ENCODE peak calls at places on chromosome X, in five cellular contexts. T is NCI-H524, M is H1, Z is non-pigmented ciliary epithelial cell, U is cardiac muscle cell. V is an unnamed sample.

GRCh38 chrX:151081016-151081415 is 95.4 kb upstream of the GPR50 start:
- DNase-seq in U (peak), M (no peak), Z (no peak), T (no peak), V (no peak)

GRCh38 chrX:40470830-40471429 is 109.8 kb upstream of the ATP6AP2 start:
- DNase-seq in T (peak), M (no peak), Z (no peak), U (no peak), V (peak)

GRCh38 chrX:37685452-37686347 is at the start of gene XK:
- DNase-seq in U (peak), M (peak), Z (no peak), T (peak), V (no peak)

GRCh38 chrX:34656842-34657780 is at the start of gene TMEM47:
- DNase-seq in M (peak), T (peak), Z (no peak), U (peak), V (peak)

GRCh38 chrX:125953769-125954168 is 212.3 kb downstream of the DCAF12L2 start:
- DNase-seq in M (no peak), U (no peak), T (no peak), Z (no peak), V (no peak)

GRCh38 chrX:105323951-105324350 is 103.5 kb upstream of the TEX13A start:
- DNase-seq in U (no peak), T (peak), M (no peak), Z (no peak), V (no peak)

GRCh38 chrX:21658746-21659145 is 616 bp upstream of the KLHL34 start:
- DNase-seq in M (no peak), U (no peak), Z (no peak), T (peak), V (no peak)

GRCh38 chrX:20514358-20514757 is 247.6 kb upstream of the RPS6KA3 start:
- DNase-seq in T (no peak), U (no peak), M (no peak), Z (peak), V (no peak)

GRCh38 chrX:14051416-14051815 is 21.7 kb upstream of the GEMIN8 start:
- DNase-seq in M (no peak), U (peak), Z (no peak), T (peak), V (no peak)

GRCh38 chrX:136028383-136028984 is 43.2 kb downstream of the SLC9A6 start:
- DNase-seq in M (no peak), T (peak), U (peak), Z (no peak), V (no peak)

GRCh38 chrX:18630956-18631355 is 41.0 kb downstream of the RS1 start:
- DNase-seq in T (no peak), M (no peak), U (no peak), Z (no peak), V (no peak)

GRCh38 chrX:133350751-133351150 is 64.5 kb downstream of the GPC4 start:
- DNase-seq in T (no peak), Z (no peak), U (no peak), M (no peak), V (no peak)

V was measured in WERI-Rb-1.